ENCODE peak calls at places on chromosomes 12 and 14, in five cellular contexts. U, W, A, S and B are unnamed samples.

GRCh38 chr14:62144863-62145262 is 382.6 kb downstream of the SNAPC1 start:
- DNase-seq in U (no peak), W (no peak), A (no peak), S (no peak), B (no peak)

GRCh38 chr14:81584495-81584894 is 50.8 kb upstream of the SEL1L start:
- DNase-seq in U (no peak), W (no peak), A (no peak), S (no peak), B (no peak)

GRCh38 chr12:130017571-130018449 is 114.0 kb upstream of the TMEM132D start:
- DNase-seq in U (no peak), W (no peak), A (no peak), S (no peak), B (no peak)

GRCh38 chr14:77133718-77134338 is 7.8 kb downstream of the ZDHHC22 start:
- DNase-seq in U (peak; percentile 73), W (peak; percentile 75), A (no peak), S (peak; percentile 24), B (no peak)

GRCh38 chr14:21069388-21070082 is 569 bp upstream of the ARHGEF40 start:
- DNase-seq in U (peak; percentile 66), W (peak; percentile 71), A (no peak), S (peak; percentile 24), B (no peak)

GRCh38 chr14:24135834-24136683 is at the start of gene PSME1:
- DNase-seq in U (peak; percentile 87), W (peak; percentile 91), A (peak; percentile 94), S (peak; percentile 97), B (peak; percentile 27)

GRCh38 chr12:356276-356988 is 32.7 kb downstream of the KDM5A start:
- DNase-seq in U (no peak), W (no peak), A (no peak), S (no peak), B (peak; percentile 32)

GRCh38 chr12:108690799-108691153 is 40.5 kb downstream of the CORO1C start:
- DNase-seq in U (no peak), W (no peak), A (no peak), S (no peak), B (no peak)

GRCh38 chr14:35915775-35916174 is 89.6 kb downstream of the BRMS1L start:
- DNase-seq in U (no peak), W (no peak), A (no peak), S (no peak), B (no peak)

GRCh38 chr14:94676495-94677238 is 64.5 kb downstream of the SERPINA3 start:
- DNase-seq in U (no peak), W (no peak), A (no peak), S (no peak), B (no peak)

GRCh38 chr12:132194056-132194455 is 49.8 kb downstream of the NOC4L start:
- DNase-seq in U (no peak), W (no peak), A (no peak), S (no peak), B (no peak)

GRCh38 chr12:57476162-57476992 is 3.3 kb downstream of the ARHGAP9 start:
- DNase-seq in U (no peak), W (no peak), A (no peak), S (peak; percentile 64), B (no peak)

GRCh38 chr12:111761706-111762105 is 5.0 kb upstream of the ALDH2 start:
- DNase-seq in U (no peak), W (no peak), A (no peak), S (no peak), B (no peak)

GRCh38 chr14:58541623-58542022 is 96.1 kb upstream of the DACT1 start:
- DNase-seq in U (no peak), W (no peak), A (no peak), S (no peak), B (no peak)

GRCh38 chr14:74975059-74975810 is 19.8 kb upstream of the PGF start:
- DNase-seq in U (no peak), W (peak; percentile 74), A (peak; percentile 83), S (no peak), B (no peak)

GRCh38 chr12:12951504-12951903 is 466 bp downstream of the GPRC5D start:
- DNase-seq in U (no peak), W (no peak), A (no peak), S (no peak), B (no peak)

GRCh38 chr14:73014105-73014504 is 12.8 kb downstream of the ZFYVE1 start:
- DNase-seq in U (no peak), W (no peak), A (no peak), S (no peak), B (no peak)

GRCh38 chr14:50044040-50044651 is 72.2 kb downstream of the VCPKMT start:
- DNase-seq in U (no peak), W (peak; percentile 28), A (no peak), S (no peak), B (no peak)

GRCh38 chr12:95918194-95918993 is 24.0 kb downstream of the CCDC38 start:
- DNase-seq in U (peak; percentile 29), W (peak; percentile 65), A (peak; percentile 15), S (peak; percentile 15), B (no peak)

GRCh38 chr14:23953464-23954278 is at the start of gene DHRS4:
- DNase-seq in U (peak; percentile 78), W (peak; percentile 86), A (peak; percentile 70), S (peak; percentile 70), B (peak; percentile 37)